ENCODE peak calls at places on chromosome X, in seven cellular contexts. S, W, E, A, Y, G and P are unnamed samples.

GRCh38 chrX:133390647-133391046 is 24.6 kb downstream of the GPC4 start:
- DNase-seq in W (no peak), Y (no peak), A (peak; percentile 23), E (no peak), G (no peak), S (peak; percentile 8), P (no peak)

GRCh38 chrX:23493941-23494374 is 159.3 kb downstream of the PTCHD1 start:
- DNase-seq in W (no peak), A (no peak), S (no peak), E (peak; percentile 11), G (peak; percentile 60), Y (peak; percentile 5), P (no peak)

GRCh38 chrX:135411893-135412292 is 9.9 kb upstream of the SMIM10L2A start:
- DNase-seq in W (no peak), A (no peak), E (no peak), Y (peak; percentile 48), S (peak; percentile 27), G (peak; percentile 44), P (no peak)

GRCh38 chrX:370244-370962 is 16.3 kb downstream of the PPP2R3B start:
- DNase-seq in A (peak; percentile 91), G (no peak), S (no peak), E (no peak), W (no peak), Y (no peak), P (no peak)

GRCh38 chrX:6981718-6982406 is 165.7 kb upstream of the STS start:
- DNase-seq in W (no peak), S (no peak), A (no peak), Y (no peak), E (no peak), G (no peak), P (no peak)

GRCh38 chrX:122187065-122187464 is 997.0 kb upstream of the GRIA3 start:
- DNase-seq in G (no peak), W (no peak), S (no peak), Y (no peak), E (no peak), A (no peak), P (no peak)

GRCh38 chrX:129310000-129310399 is 213.3 kb downstream of the SMARCA1 start:
- DNase-seq in W (no peak), S (no peak), A (no peak), G (no peak), E (no peak), Y (no peak), P (no peak)

GRCh38 chrX:150234126-150234525 is 129.0 kb upstream of the MAMLD1 start:
- DNase-seq in S (no peak), Y (no peak), E (peak; percentile 13), A (no peak), W (no peak), G (no peak), P (no peak)

GRCh38 chrX:1661048-1661921 is 46.4 kb downstream of the ASMT start:
- DNase-seq in S (no peak), G (peak; percentile 12), Y (no peak), W (no peak), E (no peak), A (peak; percentile 72), P (no peak)

GRCh38 chrX:23626651-23627050 is 40.6 kb upstream of the PRDX4 start:
- DNase-seq in A (no peak), E (no peak), Y (no peak), S (no peak), W (no peak), G (no peak), P (no peak)

GRCh38 chrX:150873616-150874015 is 24.9 kb downstream of the CD99L2 start:
- DNase-seq in A (peak; percentile 75), G (peak; percentile 47), Y (peak; percentile 70), E (peak; percentile 25), W (no peak), S (peak; percentile 3), P (no peak)

GRCh38 chrX:10177620-10178019 is 20.8 kb downstream of the CLCN4 start:
- DNase-seq in G (no peak), A (no peak), W (no peak), E (peak; percentile 23), Y (no peak), S (peak; percentile 90), P (no peak)

GRCh38 chrX:129600981-129601424 is 53.8 kb downstream of the APLN start:
- DNase-seq in G (peak; percentile 30), Y (peak; percentile 25), A (no peak), E (peak; percentile 33), S (peak; percentile 15), W (no peak), P (peak; percentile 85)

GRCh38 chrX:39201305-39201990 is 400.2 kb downstream of the MID1IP1 start:
- DNase-seq in A (no peak), G (peak; percentile 53), S (no peak), E (no peak), W (no peak), Y (peak; percentile 37), P (no peak)

GRCh38 chrX:154749856-154750255 is 1.0 kb downstream of the GAB3 start:
- DNase-seq in A (no peak), S (no peak), Y (no peak), W (no peak), G (no peak), E (peak; percentile 40), P (no peak)

GRCh38 chrX:130523460-130524394 is 121.9 kb downstream of the RBMX2 start:
- DNase-seq in E (peak; percentile 2), Y (peak; percentile 10), G (no peak), S (peak; percentile 1), A (peak; percentile 54), W (no peak), P (no peak)

GRCh38 chrX:72121381-72121780 is 10.3 kb downstream of the RTL5 start:
- DNase-seq in E (peak; percentile 62), S (peak; percentile 87), Y (peak; percentile 63), A (peak; percentile 72), G (peak; percentile 39), W (peak; percentile 66), P (no peak)

GRCh38 chrX:20253232-20253543 is 13.5 kb downstream of the RPS6KA3 start:
- DNase-seq in G (no peak), Y (no peak), S (no peak), E (no peak), W (no peak), A (no peak), P (no peak)

GRCh38 chrX:30657542-30658238 is 4.5 kb downstream of the GK start:
- DNase-seq in G (peak; percentile 79), Y (peak; percentile 84), S (peak; percentile 47), W (no peak), A (no peak), E (peak; percentile 35), P (no peak)

GRCh38 chrX:13167444-13168207 is 123.2 kb upstream of the FAM9C start:
- DNase-seq in G (peak; percentile 24), S (no peak), A (no peak), Y (peak; percentile 45), W (peak; percentile 42), E (peak; percentile 77), P (no peak)

GRCh38 chrX:120549483-120550452 is 11.0 kb downstream of the CUL4B start:
- DNase-seq in S (peak; percentile 90), Y (peak; percentile 86), G (peak; percentile 83), E (peak; percentile 90), W (no peak), A (no peak), P (no peak)

GRCh38 chrX:140764401-140764919 is 54.9 kb downstream of the LINC00632 start:
- DNase-seq in Y (peak; percentile 9), E (peak; percentile 60), G (no peak), W (no peak), A (peak; percentile 52), S (peak; percentile 67), P (no peak)

GRCh38 chrX:110600745-110601310 is 194.8 kb downstream of the CHRDL1 start:
- DNase-seq in S (no peak), G (no peak), W (no peak), A (no peak), Y (no peak), E (no peak), P (no peak)

GRCh38 chrX:94123062-94123461 is 449.1 kb downstream of the FAM133A start:
- DNase-seq in A (no peak), E (no peak), Y (peak; percentile 20), G (peak; percentile 65), W (no peak), S (no peak), P (no peak)

GRCh38 chrX:106670631-106671030 is 55.9 kb upstream of the RNF128 start:
- DNase-seq in Y (no peak), G (no peak), E (no peak), W (no peak), A (no peak), S (peak; percentile 8), P (no peak)

GRCh38 chrX:101409043-101409442 is 1.0 kb downstream of the HNRNPH2 start:
- DNase-seq in E (no peak), A (no peak), Y (no peak), W (no peak), S (no peak), G (no peak), P (no peak)

GRCh38 chrX:101407748-101408529 is at the start of the genes GLA and HNRNPH2:
- DNase-seq in S (peak; percentile 99), E (peak; percentile 99), Y (peak; percentile 96), A (peak; percentile 92), G (peak; percentile 97), W (peak; percentile 96), P (no peak)

GRCh38 chrX:101410461-101410860 is 2.4 kb downstream of the HNRNPH2 start:
- DNase-seq in Y (peak; percentile 42), S (no peak), E (no peak), A (no peak), G (peak; percentile 37), W (no peak), P (no peak)

GRCh38 chrX:101408530-101408836 is 461 bp downstream of the HNRNPH2 start:
- DNase-seq in Y (no peak), G (no peak), S (no peak), E (no peak), W (no peak), A (no peak), P (no peak)

GRCh38 chrX:101407167-101407747 is 468 bp downstream of the GLA start:
- DNase-seq in W (no peak), G (no peak), Y (no peak), S (no peak), E (no peak), A (no peak), P (no peak)
- H3K4me3 ChIP-seq in W (peak overlapping the region; percentile 60), G (peak overlapping the region; percentile 70), Y (peak overlapping the region; percentile 77), S (peak overlapping the region; percentile 82), E (peak overlapping the region; percentile 83), A (peak overlapping the region; percentile 81), P (peak overlapping the region; percentile 58)

GRCh38 chrX:18885317-18886004 is 98.5 kb downstream of the PHKA2 start:
- DNase-seq in W (no peak), E (peak; percentile 25), G (no peak), A (no peak), S (peak; percentile 34), Y (no peak), P (no peak)
- H3K4me3 ChIP-seq in W (peak overlapping the region; percentile 46), E (peak overlapping the region; percentile 42), G (peak overlapping the region; percentile 4), A (peak overlapping the region; percentile 51), S (peak overlapping the region; percentile 33), Y (peak overlapping the region; percentile 38), P (peak overlapping the region; percentile 39)

DNA sequence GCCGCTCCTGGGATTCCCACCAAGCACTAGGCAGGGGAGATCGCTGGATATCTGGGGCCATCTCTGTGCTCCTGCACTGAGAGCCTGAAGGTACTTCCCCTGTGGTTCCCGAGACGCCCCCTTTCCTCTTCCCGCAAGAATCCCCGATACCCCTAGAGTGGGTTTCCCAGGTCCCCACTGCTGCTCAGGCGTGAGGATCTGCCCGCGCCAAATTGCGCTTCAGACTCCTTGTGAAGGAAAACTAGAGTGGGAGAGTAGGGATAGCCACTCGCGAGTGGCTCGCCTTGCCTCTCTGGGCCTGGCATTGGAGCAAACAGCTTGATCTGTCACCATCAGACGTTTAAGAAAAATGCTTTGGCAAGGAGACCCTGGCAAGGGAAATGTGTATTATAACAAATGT is 1.5 kb downstream of the IL1RAPL2 start:
- DNase-seq in E (no peak), A (no peak), G (no peak), W (no peak), Y (no peak), S (no peak), P (no peak)
- H3K4me3 ChIP-seq in E (no peak overlapping the region), A (no peak overlapping the region), G (peak overlapping the region; percentile 53), W (peak overlapping the region; percentile 37), Y (no peak overlapping the region), S (no peak overlapping the region), P (no peak overlapping the region)

GRCh38 chrX:103830848-103831247 is 1.2 kb downstream of the RAB9B start:
- DNase-seq in W (no peak), G (no peak), Y (no peak), S (no peak), A (no peak), E (no peak), P (no peak)
- H3K4me3 ChIP-seq in W (no peak overlapping the region), G (no peak overlapping the region), Y (no peak overlapping the region), S (no peak overlapping the region), A (no peak overlapping the region), E (no peak overlapping the region), P (no peak overlapping the region)